ENCODE peak calls at places on chromosomes 11 and 22, in four cellular contexts. E is NCI-H524; V is effector memory CD4-positive, alpha-beta T cell; F is GF-D8. T is an unnamed sample.

GRCh38 chr11:17129003-17129402 is 51.5 kb upstream of the RPS13 start:
- DNase-seq in E (no peak), V (no peak), F (no peak), T (no peak)

GRCh38 chr11:20671856-20672546 is 2.6 kb downstream of the NELL1 start:
- DNase-seq in E (peak), V (no peak), F (no peak), T (no peak)

GRCh38 chr22:30228509-30229359 is 17.8 kb downstream of the LIF start:
- DNase-seq in E (no peak), V (no peak), F (no peak), T (no peak)

GRCh38 chr22:49458708-49459099 is 369.0 kb downstream of the BRD1 start:
- DNase-seq in E (no peak), V (no peak), F (no peak), T (no peak)

GRCh38 chr11:110251837-110252236 is 44.6 kb downstream of the RDX start:
- DNase-seq in E (no peak), V (no peak), F (no peak), T (peak)

GRCh38 chr11:102853956-102854355 is 10.5 kb upstream of the MMP3 start:
- DNase-seq in E (no peak), V (no peak), F (no peak), T (no peak)

GRCh38 chr11:76600124-76600655 is 70.4 kb downstream of the LRRC32 start:
- DNase-seq in E (no peak), V (no peak), F (no peak), T (no peak)

GRCh38 chr22:49010901-49011300 is 816.8 kb downstream of the BRD1 start:
- DNase-seq in E (no peak), V (no peak), F (no peak), T (no peak)

GRCh38 chr11:108115495-108116140 is 5.7 kb upstream of the ACAT1 start:
- DNase-seq in E (peak), V (no peak), F (no peak), T (no peak)

GRCh38 chr11:34065505-34066203 is 14.1 kb downstream of the CAPRIN1 start:
- DNase-seq in E (no peak), V (no peak), F (no peak), T (no peak)

GRCh38 chr22:32810241-32811133 is 9.0 kb downstream of the TIMP3 start:
- DNase-seq in E (peak), V (no peak), F (no peak), T (no peak)

GRCh38 chr11:64598106-64598796 is 7.2 kb downstream of the SLC22A12 start:
- DNase-seq in E (no peak), V (no peak), F (no peak), T (no peak)

GRCh38 chr11:119891392-119891791 is 162.4 kb upstream of the NECTIN1 start:
- DNase-seq in E (no peak), V (no peak), F (no peak), T (no peak)

T was measured in HS-27A.